ENCODE peak calls at places on chromosomes 5 and 9, in four cellular contexts. One of them, this sample, is unnamed.

GRCh38 chr9:20319641-20320337 is 302.5 kb downstream of the MLLT3 start:
- DNase-seq in stimulated activated CD8-positive, alpha-beta memory T cell treated with anti-CD3 and anti-CD28 coated beads, Interleukin-15, amount 100 ng/mL, for 24 hours: no peak
- DNase-seq in effector memory CD4-positive, alpha-beta T cell: no peak
- DNase-seq in SW 1271: no peak
- DNase-seq in this sample: no peak

GRCh38 chr5:87457706-87458105 is 45.0 kb upstream of the CCNH start:
- DNase-seq in SW 1271: no peak
- DNase-seq in effector memory CD4-positive, alpha-beta T cell: no peak
- DNase-seq in stimulated activated CD8-positive, alpha-beta memory T cell treated with anti-CD3 and anti-CD28 coated beads, Interleukin-15, amount 100 ng/mL, for 24 hours: no peak
- DNase-seq in this sample: no peak

GRCh38 chr9:74729129-74729710 is 158.5 kb downstream of the TRPM6 start:
- DNase-seq in effector memory CD4-positive, alpha-beta T cell: no peak
- DNase-seq in SW 1271: no peak
- DNase-seq in stimulated activated CD8-positive, alpha-beta memory T cell treated with anti-CD3 and anti-CD28 coated beads, Interleukin-15, amount 100 ng/mL, for 24 hours: no peak
- DNase-seq in this sample: no peak

GRCh38 chr9:26650325-26650724 is 242.3 kb downstream of the CAAP1 start:
- DNase-seq in stimulated activated CD8-positive, alpha-beta memory T cell treated with anti-CD3 and anti-CD28 coated beads, Interleukin-15, amount 100 ng/mL, for 24 hours: no peak
- DNase-seq in effector memory CD4-positive, alpha-beta T cell: no peak
- DNase-seq in SW 1271: no peak
- DNase-seq in this sample: no peak

GRCh38 chr9:85662558-85662957 is 79.2 kb downstream of the AGTPBP1 start:
- DNase-seq in SW 1271: no peak
- DNase-seq in stimulated activated CD8-positive, alpha-beta memory T cell treated with anti-CD3 and anti-CD28 coated beads, Interleukin-15, amount 100 ng/mL, for 24 hours: no peak
- DNase-seq in effector memory CD4-positive, alpha-beta T cell: no peak
- DNase-seq in this sample: no peak

GRCh38 chr9:89095755-89096154 is 82.9 kb downstream of the SHC3 start:
- DNase-seq in stimulated activated CD8-positive, alpha-beta memory T cell treated with anti-CD3 and anti-CD28 coated beads, Interleukin-15, amount 100 ng/mL, for 24 hours: no peak
- DNase-seq in SW 1271: no peak
- DNase-seq in effector memory CD4-positive, alpha-beta T cell: no peak
- DNase-seq in this sample: no peak

GRCh38 chr5:144598451-144599068 is 427.9 kb downstream of the KCTD16 start:
- DNase-seq in effector memory CD4-positive, alpha-beta T cell: no peak
- DNase-seq in SW 1271: no peak
- DNase-seq in stimulated activated CD8-positive, alpha-beta memory T cell treated with anti-CD3 and anti-CD28 coated beads, Interleukin-15, amount 100 ng/mL, for 24 hours: no peak
- DNase-seq in this sample: no peak

GRCh38 chr9:84668204-84669007 is 1.1 kb upstream of the NTRK2 start:
- DNase-seq in effector memory CD4-positive, alpha-beta T cell: no peak
- DNase-seq in stimulated activated CD8-positive, alpha-beta memory T cell treated with anti-CD3 and anti-CD28 coated beads, Interleukin-15, amount 100 ng/mL, for 24 hours: no peak
- DNase-seq in SW 1271: peak; percentile 34
- DNase-seq in this sample: peak; percentile 68

GRCh38 chr5:144352318-144352717 is 181.6 kb downstream of the KCTD16 start:
- DNase-seq in effector memory CD4-positive, alpha-beta T cell: no peak
- DNase-seq in stimulated activated CD8-positive, alpha-beta memory T cell treated with anti-CD3 and anti-CD28 coated beads, Interleukin-15, amount 100 ng/mL, for 24 hours: no peak
- DNase-seq in SW 1271: no peak
- DNase-seq in this sample: no peak

This sample was measured in amygdala.